ENCODE peak calls at places on chromosome 22, in six cellular contexts. One of them, this sample, is unnamed.

GRCh38 chr22:39908737-39909136 is 7.9 kb downstream of the GRAP2 start:
- DNase-seq in GM12878: no peak
- DNase-seq in K562: peak
- DNase-seq in GM12891: no peak
- DNase-seq in HepG2: no peak
- DNase-seq in H1: no peak
- DNase-seq in this sample: no peak

GRCh38 chr22:28773461-28773867 is 969 bp downstream of the CCDC117 start:
- DNase-seq in GM12878: peak
- DNase-seq in K562: no peak
- DNase-seq in GM12891: peak
- DNase-seq in HepG2: no peak
- DNase-seq in H1: no peak
- DNase-seq in this sample: peak

GRCh38 chr22:33539902-33540751 is 380.1 kb downstream of the LARGE1 start:
- DNase-seq in GM12878: no peak
- DNase-seq in K562: no peak
- DNase-seq in GM12891: no peak
- DNase-seq in HepG2: peak
- DNase-seq in H1: no peak
- DNase-seq in this sample: no peak

GRCh38 chr22:39519681-39520053 is 695 bp upstream of the ATF4 start:
- DNase-seq in GM12878: no peak
- DNase-seq in K562: no peak
- DNase-seq in GM12891: no peak
- DNase-seq in HepG2: peak
- DNase-seq in H1: no peak
- DNase-seq in this sample: no peak

GRCh38 chr22:23509571-23510302 is 70.4 kb downstream of the IGLL1 start:
- DNase-seq in GM12878: no peak
- DNase-seq in K562: no peak
- DNase-seq in GM12891: no peak
- DNase-seq in HepG2: no peak
- DNase-seq in H1: no peak
- DNase-seq in this sample: no peak

GRCh38 chr22:46043816-46044717 is 67.1 kb upstream of the WNT7B start:
- DNase-seq in GM12878: no peak
- DNase-seq in K562: no peak
- DNase-seq in GM12891: no peak
- DNase-seq in HepG2: no peak
- DNase-seq in H1: no peak
- DNase-seq in this sample: no peak

GRCh38 chr22:48448821-48449220 is 1378.9 kb downstream of the BRD1 start:
- DNase-seq in GM12878: no peak
- DNase-seq in K562: no peak
- DNase-seq in GM12891: no peak
- DNase-seq in HepG2: no peak
- DNase-seq in H1: no peak
- DNase-seq in this sample: no peak

GRCh38 chr22:33537059-33537458 is 383.2 kb downstream of the LARGE1 start:
- DNase-seq in GM12878: no peak
- DNase-seq in K562: no peak
- DNase-seq in GM12891: no peak
- DNase-seq in HepG2: no peak
- DNase-seq in H1: no peak
- DNase-seq in this sample: no peak

GRCh38 chr22:29744902-29745301 is 21.9 kb downstream of the ZMAT5 start:
- DNase-seq in GM12878: no peak
- DNase-seq in K562: no peak
- DNase-seq in GM12891: no peak
- DNase-seq in HepG2: no peak
- DNase-seq in H1: no peak
- DNase-seq in this sample: no peak

GRCh38 chr22:20264614-20265452 is 3.3 kb downstream of the RTN4R start:
- DNase-seq in GM12878: no peak
- DNase-seq in K562: no peak
- DNase-seq in GM12891: no peak
- DNase-seq in HepG2: peak
- DNase-seq in H1: no peak
- DNase-seq in this sample: no peak

GRCh38 chr22:20268289-20268349 is at the start of gene RTN4R:
- DNase-seq in GM12878: no peak
- DNase-seq in K562: no peak
- DNase-seq in GM12891: no peak
- DNase-seq in HepG2: no peak
- DNase-seq in H1: no peak
- DNase-seq in this sample: no peak

GRCh38 chr22:20267441-20268288 is 453 bp downstream of the RTN4R start:
- DNase-seq in GM12878: no peak
- DNase-seq in K562: peak
- DNase-seq in GM12891: no peak
- DNase-seq in HepG2: no peak
- DNase-seq in H1: no peak
- DNase-seq in this sample: no peak

GRCh38 chr22:20271114-20271994 is 3.2 kb upstream of the RTN4R start:
- DNase-seq in GM12878: no peak
- DNase-seq in K562: no peak
- DNase-seq in GM12891: no peak
- DNase-seq in HepG2: no peak
- DNase-seq in H1: no peak
- DNase-seq in this sample: no peak

GRCh38 chr22:20268350-20269012 is 363 bp upstream of the RTN4R start:
- DNase-seq in GM12878: no peak
- DNase-seq in K562: peak
- DNase-seq in GM12891: peak
- DNase-seq in HepG2: peak
- DNase-seq in H1: no peak
- DNase-seq in this sample: peak
- TF ChIP-seq TAF1 in GM12878: no peak
- TF ChIP-seq TAF1 in K562: no peak
- TF ChIP-seq TAF1 in GM12891: no peak
- TF ChIP-seq TAF1 in HepG2: no peak
- TF ChIP-seq TAF1 in H1: no peak
- TF ChIP-seq TAF1 in this sample: no peak

DNA sequence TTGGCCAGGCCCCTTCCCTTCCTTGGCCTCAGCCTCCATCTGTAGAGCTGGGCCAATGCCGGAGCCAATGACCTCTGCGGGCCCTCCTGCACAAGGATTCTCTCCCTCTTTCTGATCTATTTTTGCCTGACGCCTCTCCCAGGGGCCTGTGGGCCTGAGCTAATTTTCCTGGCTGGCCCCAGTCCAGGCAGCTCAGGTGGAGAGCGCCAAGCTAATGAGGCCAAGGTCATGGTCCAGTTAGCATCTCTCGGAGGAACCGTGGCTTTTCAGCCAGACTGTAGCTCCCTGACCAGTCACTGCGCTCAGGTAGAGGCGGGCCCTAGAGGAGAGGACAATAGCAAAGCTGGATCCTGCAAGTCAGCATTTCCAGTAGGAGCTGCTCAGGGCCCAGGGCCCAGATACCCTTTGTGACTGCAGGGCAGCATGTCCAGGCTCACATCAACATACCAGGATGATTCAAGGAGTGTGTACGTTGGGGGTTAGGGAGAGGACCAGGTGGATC is 43.5 kb downstream of the APOL3 start:
- DNase-seq in GM12878: no peak
- DNase-seq in K562: no peak
- DNase-seq in GM12891: no peak
- DNase-seq in HepG2: no peak
- DNase-seq in H1: no peak
- DNase-seq in this sample: no peak
- TF ChIP-seq POLR2A in GM12878: no peak
- TF ChIP-seq POLR2A in K562: no peak
- TF ChIP-seq POLR2A in GM12891: no peak
- TF ChIP-seq POLR2A in HepG2: no peak
- TF ChIP-seq POLR2A in H1: no peak
- TF ChIP-seq POLR2A in this sample: no peak

GRCh38 chr22:41863472-41863871 is 30.6 kb downstream of the SREBF2 start:
- DNase-seq in GM12878: no peak
- DNase-seq in K562: no peak
- DNase-seq in GM12891: no peak
- DNase-seq in HepG2: no peak
- DNase-seq in H1: no peak
- DNase-seq in this sample: no peak

GRCh38 chr22:41862160-41862529 is 29.2 kb downstream of the SREBF2 start:
- DNase-seq in GM12878: peak
- DNase-seq in K562: no peak
- DNase-seq in GM12891: no peak
- DNase-seq in HepG2: peak
- DNase-seq in H1: no peak
- DNase-seq in this sample: peak

GRCh38 chr22:41857160-41857859 is 24.4 kb downstream of the SREBF2 start:
- DNase-seq in GM12878: peak
- DNase-seq in K562: peak
- DNase-seq in GM12891: no peak
- DNase-seq in HepG2: peak
- DNase-seq in H1: peak
- DNase-seq in this sample: peak

GRCh38 chr22:41857860-41858199 is 24.9 kb downstream of the SREBF2 start:
- DNase-seq in GM12878: no peak
- DNase-seq in K562: no peak
- DNase-seq in GM12891: no peak
- DNase-seq in HepG2: no peak
- DNase-seq in H1: no peak
- DNase-seq in this sample: no peak

GRCh38 chr22:41862530-41863266 is 29.8 kb downstream of the SREBF2 start:
- DNase-seq in GM12878: peak
- DNase-seq in K562: no peak
- DNase-seq in GM12891: no peak
- DNase-seq in HepG2: no peak
- DNase-seq in H1: no peak
- DNase-seq in this sample: peak
- TF ChIP-seq TAF1 in GM12878: peak
- TF ChIP-seq TAF1 in K562: no peak
- TF ChIP-seq TAF1 in GM12891: no peak
- TF ChIP-seq TAF1 in HepG2: no peak
- TF ChIP-seq TAF1 in H1: no peak
- TF ChIP-seq TAF1 in this sample: peak

DNA sequence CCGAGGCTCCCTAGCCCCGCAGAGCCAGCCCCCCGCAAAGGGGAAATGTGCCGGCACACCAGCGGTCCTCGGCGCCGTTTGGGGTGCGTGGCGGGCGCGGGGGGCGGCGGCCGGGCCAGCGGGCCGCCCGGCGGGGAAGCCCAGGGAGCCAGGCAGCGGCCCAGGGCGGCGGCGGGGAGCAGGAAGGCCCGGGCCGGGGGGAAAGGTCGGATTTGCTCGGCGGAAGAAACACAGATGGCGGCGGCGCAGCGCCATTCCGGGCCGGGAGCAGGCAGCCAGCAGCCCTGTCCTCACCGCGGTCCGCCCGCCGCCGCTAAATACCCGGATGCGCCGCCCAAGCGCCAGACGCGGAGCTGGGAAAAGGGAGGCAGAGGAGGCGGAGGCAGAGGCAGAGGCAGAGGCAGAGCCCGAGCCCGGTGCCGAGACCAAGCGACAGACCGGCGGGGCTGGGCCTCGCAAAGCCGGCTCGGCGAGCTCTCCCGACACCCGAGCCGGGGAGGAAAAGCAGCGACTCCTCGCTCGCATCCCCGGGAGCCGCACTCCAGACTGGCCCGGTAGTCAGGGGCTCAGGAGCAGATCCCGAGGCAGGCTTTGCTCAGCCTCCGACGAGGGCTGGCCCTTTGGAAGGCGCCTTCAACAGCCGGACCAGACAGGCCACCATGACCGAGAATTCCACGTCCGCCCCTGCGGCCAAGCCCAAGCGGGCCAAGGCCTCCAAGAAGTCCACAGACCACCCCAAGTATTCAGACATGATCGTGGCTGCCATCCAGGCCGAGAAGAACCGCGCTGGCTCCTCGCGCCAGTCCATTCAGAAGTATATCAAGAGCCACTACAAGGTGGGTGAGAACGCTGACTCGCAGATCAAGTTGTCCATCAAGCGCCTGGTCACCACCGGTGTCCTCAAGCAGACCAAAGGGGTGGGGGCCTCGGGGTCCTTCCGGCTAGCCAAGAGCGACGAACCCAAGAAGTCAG is 2.6 kb upstream of the GCAT start:
- DNase-seq in GM12878: no peak
- DNase-seq in K562: no peak
- DNase-seq in GM12891: peak
- DNase-seq in HepG2: peak
- DNase-seq in H1: no peak
- DNase-seq in this sample: no peak
- TF ChIP-seq POLR2A in GM12878: peak
- TF ChIP-seq POLR2A in K562: no peak
- TF ChIP-seq POLR2A in GM12891: no peak
- TF ChIP-seq POLR2A in HepG2: peak
- TF ChIP-seq POLR2A in H1: peak
- TF ChIP-seq POLR2A in this sample: peak

GRCh38 chr22:44444341-44445306 is 53.4 kb downstream of the RTL6 start:
- DNase-seq in GM12878: no peak
- DNase-seq in K562: peak
- DNase-seq in GM12891: no peak
- DNase-seq in HepG2: no peak
- DNase-seq in H1: peak
- DNase-seq in this sample: no peak

GRCh38 chr22:44445307-44445680 is 52.7 kb downstream of the RTL6 start:
- DNase-seq in GM12878: no peak
- DNase-seq in K562: no peak
- DNase-seq in GM12891: no peak
- DNase-seq in HepG2: no peak
- DNase-seq in H1: no peak
- DNase-seq in this sample: no peak

GRCh38 chr22:44445731-44446130 is 52.3 kb downstream of the RTL6 start:
- DNase-seq in GM12878: no peak
- DNase-seq in K562: no peak
- DNase-seq in GM12891: no peak
- DNase-seq in HepG2: no peak
- DNase-seq in H1: no peak
- DNase-seq in this sample: no peak

GRCh38 chr22:44448271-44448780 is 49.7 kb downstream of the RTL6 start:
- DNase-seq in GM12878: no peak
- DNase-seq in K562: no peak
- DNase-seq in GM12891: no peak
- DNase-seq in HepG2: no peak
- DNase-seq in H1: no peak
- DNase-seq in this sample: no peak

DNA sequence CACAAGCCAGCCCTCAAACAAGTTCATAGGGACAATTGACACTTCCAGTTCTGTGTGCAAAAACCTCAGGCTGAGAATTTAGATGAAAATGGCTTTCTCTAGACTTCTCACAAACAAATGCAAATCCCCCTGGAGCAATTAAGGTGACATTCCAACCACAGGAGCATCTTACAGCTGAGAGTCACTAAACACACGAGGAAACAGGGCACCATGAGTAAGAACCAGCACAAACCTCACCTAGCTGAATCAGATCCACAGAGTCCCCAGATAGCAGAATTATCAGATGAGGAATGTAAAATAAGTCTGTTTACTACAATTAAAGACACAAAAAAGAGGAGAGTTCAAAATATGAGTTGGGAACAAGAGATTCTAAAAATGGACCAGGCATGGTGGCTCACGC is 51.5 kb downstream of the RTL6 start:
- DNase-seq in GM12878: no peak
- DNase-seq in K562: no peak
- DNase-seq in GM12891: no peak
- DNase-seq in HepG2: no peak
- DNase-seq in H1: no peak
- DNase-seq in this sample: no peak
- TF ChIP-seq TAF1 in GM12878: no peak
- TF ChIP-seq TAF1 in K562: no peak
- TF ChIP-seq TAF1 in GM12891: no peak
- TF ChIP-seq TAF1 in HepG2: no peak
- TF ChIP-seq TAF1 in H1: no peak
- TF ChIP-seq TAF1 in this sample: no peak

GRCh38 chr22:37561209-37562048 is 1.1 kb downstream of the CDC42EP1 start:
- DNase-seq in GM12878: no peak
- DNase-seq in K562: peak
- DNase-seq in GM12891: peak
- DNase-seq in HepG2: peak
- DNase-seq in H1: peak
- DNase-seq in this sample: peak
- TF ChIP-seq POLR2A in GM12878: no peak
- TF ChIP-seq POLR2A in K562: peak
- TF ChIP-seq POLR2A in GM12891: no peak
- TF ChIP-seq POLR2A in HepG2: peak
- TF ChIP-seq POLR2A in H1: peak
- TF ChIP-seq POLR2A in this sample: no peak

This sample was measured in GM12892.